ENCODE peak calls at places on chromosomes 5 and 9, in five cellular contexts. Z is neural crest cell; Q is right atrium auricular region; P is activated CD8-positive, alpha-beta T cell treated with anti-CD3 and anti-CD28 coated beads for 36 hours; C is esophagus squamous epithelium. H is an unnamed sample.

GRCh38 chr9:26744362-26744965 is 148.1 kb downstream of the CAAP1 start:
- DNase-seq in Z (no peak), Q (no peak), P (no peak), C (no peak), H (no peak)

GRCh38 chr5:2111569-2112105 is 228.9 kb upstream of the IRX4 start:
- DNase-seq in Z (no peak), Q (peak; percentile 50), P (no peak), C (no peak), H (no peak)

GRCh38 chr9:123365287-123365880 is 9.4 kb downstream of the CRB2 start:
- DNase-seq in Z (no peak), Q (no peak), P (no peak), C (no peak), H (no peak)

GRCh38 chr5:121366515-121366914 is 485.2 kb upstream of the FTMT start:
- DNase-seq in Z (no peak), Q (no peak), P (no peak), C (no peak), H (no peak)

GRCh38 chr5:113075019-113075418 is 98.4 kb downstream of the DCP2 start:
- DNase-seq in Z (no peak), Q (no peak), P (no peak), C (no peak), H (no peak)

GRCh38 chr5:97078958-97079357 is 63.5 kb downstream of the LIX1 start:
- DNase-seq in Z (no peak), Q (no peak), P (no peak), C (no peak), H (no peak)

GRCh38 chr9:112443200-112443599 is 43.4 kb upstream of the KIAA1958 start:
- DNase-seq in Z (no peak), Q (no peak), P (peak; percentile 37), C (no peak), H (no peak)

GRCh38 chr5:142032747-142033631 is 20.2 kb upstream of the GNPDA1 start:
- DNase-seq in Z (no peak), Q (no peak), P (no peak), C (no peak), H (no peak)

GRCh38 chr9:116387934-116388714 is 234.5 kb downstream of the PAPPA start:
- DNase-seq in Z (no peak), Q (no peak), P (no peak), C (no peak), H (no peak)

GRCh38 chr5:143031781-143032724 is 261.9 kb downstream of the ARHGAP26 start:
- DNase-seq in Z (no peak), Q (no peak), P (no peak), C (no peak), H (no peak)

GRCh38 chr9:98084396-98084795 is 27.9 kb downstream of the NANS start:
- DNase-seq in Z (no peak), Q (no peak), P (no peak), C (no peak), H (no peak)

GRCh38 chr9:123411636-123412035 is 55.6 kb downstream of the CRB2 start:
- DNase-seq in Z (no peak), Q (no peak), P (no peak), C (no peak), H (no peak)

GRCh38 chr5:73822989-73823339 is 197.0 kb downstream of the ARHGEF28 start:
- DNase-seq in Z (no peak), Q (no peak), P (no peak), C (no peak), H (no peak)

GRCh38 chr9:72140582-72140981 is 8.7 kb upstream of the GDA start:
- DNase-seq in Z (no peak), Q (no peak), P (no peak), C (no peak), H (no peak)

GRCh38 chr5:72042097-72042496 is 65.2 kb upstream of the MAP1B start:
- DNase-seq in Z (no peak), Q (no peak), P (no peak), C (no peak), H (no peak)

GRCh38 chr5:172293054-172293744 is 9.6 kb upstream of the UBTD2 start:
- DNase-seq in Z (peak; percentile 54), Q (peak; percentile 66), P (peak; percentile 76), C (no peak), H (peak; percentile 85)

GRCh38 chr5:33194914-33195313 is 245.9 kb upstream of the TARS1 start:
- DNase-seq in Z (no peak), Q (no peak), P (no peak), C (no peak), H (no peak)

GRCh38 chr5:71836547-71837112 is 117.6 kb downstream of the CARTPT start:
- DNase-seq in Z (no peak), Q (no peak), P (no peak), C (no peak), H (no peak)

GRCh38 chr5:155260798-155261197 is 247.2 kb downstream of the KIF4B start:
- DNase-seq in Z (no peak), Q (no peak), P (no peak), C (no peak), H (no peak)

GRCh38 chr5:72440207-72440638 is 67.0 kb downstream of the ZNF366 start:
- DNase-seq in Z (no peak), Q (no peak), P (no peak), C (no peak), H (no peak)

GRCh38 chr9:21993893-21994525 is at the start of gene CDKN2A:
- DNase-seq in Z (no peak), Q (peak; percentile 58), P (peak; percentile 59), C (no peak), H (no peak)

GRCh38 chr9:115002371-115003120 is 72.2 kb upstream of the TNFSF8 start:
- DNase-seq in Z (no peak), Q (no peak), P (no peak), C (no peak), H (no peak)

GRCh38 chr5:121273818-121274433 is 577.8 kb upstream of the FTMT start:
- DNase-seq in Z (no peak), Q (no peak), P (no peak), C (no peak), H (no peak)

DNA sequence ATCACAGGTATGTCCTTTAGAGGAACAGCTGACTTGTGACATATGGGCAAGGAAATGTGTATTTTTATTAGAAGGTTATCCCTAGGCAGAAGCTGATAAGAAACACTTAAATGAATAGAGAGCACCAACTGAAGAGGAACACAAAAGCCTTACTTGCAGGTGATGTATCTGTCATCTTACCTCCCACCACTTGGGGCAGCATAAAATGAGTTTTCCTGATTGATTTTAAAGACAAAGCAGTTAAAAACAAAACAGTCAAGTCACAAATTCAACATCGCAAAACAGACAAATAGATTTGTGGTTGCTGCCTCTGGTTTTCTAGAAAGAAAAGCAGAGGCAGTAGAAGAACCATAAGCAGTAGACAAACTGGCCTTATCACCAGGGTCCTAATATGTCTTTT is 302.4 kb upstream of the ZNF462 start:
- DNase-seq in Z (no peak), Q (no peak), P (no peak), C (no peak), H (no peak)
- TF ChIP-seq CTCF in Z (peak; percentile 53), Q (peak; percentile 18), P (no peak), C (peak; percentile 38), H (peak; percentile 25)

DNA sequence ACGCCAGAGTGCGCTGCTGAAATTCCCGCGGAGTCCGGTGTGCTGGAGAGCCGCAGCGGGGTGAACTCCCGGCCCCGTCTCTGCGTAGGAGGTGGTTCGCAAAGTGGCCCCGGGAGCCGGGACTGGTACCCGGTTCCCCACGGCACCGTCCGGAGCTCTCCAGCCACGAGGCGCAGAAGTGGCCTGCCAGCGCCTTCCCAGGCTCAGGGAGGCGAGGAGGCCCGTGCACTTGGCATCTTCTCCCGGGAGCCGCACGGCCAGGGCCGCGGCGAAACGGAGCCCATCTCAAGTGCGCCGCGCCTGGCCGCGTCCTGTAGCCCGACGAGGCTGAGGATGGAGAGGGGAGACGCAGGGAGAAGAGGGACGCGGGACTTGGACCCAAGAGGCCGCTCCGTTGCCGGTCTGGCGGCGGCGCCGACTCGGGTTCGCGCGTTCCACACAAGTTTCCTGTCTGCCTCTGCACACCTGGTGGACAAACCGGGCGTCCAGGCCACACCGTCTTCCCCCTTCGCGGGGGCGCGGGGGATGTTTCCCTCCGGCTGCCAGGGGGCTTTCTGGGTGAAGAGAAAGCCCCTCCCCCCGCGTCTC is 1.0 kb upstream of the IRX1 start:
- DNase-seq in Z (no peak), Q (no peak), P (no peak), C (no peak), H (no peak)
- TF ChIP-seq CTCF in Z (peak; percentile 42), Q (no peak), P (no peak), C (no peak), H (peak; percentile 36)

GRCh38 chr5:168364738-168365550 is 73.5 kb downstream of the WWC1 start:
- DNase-seq in Z (no peak), Q (no peak), P (no peak), C (no peak), H (no peak)

GRCh38 chr5:168364151-168364661 is 72.8 kb downstream of the WWC1 start:
- DNase-seq in Z (no peak), Q (no peak), P (no peak), C (no peak), H (no peak)

GRCh38 chr5:168368854-168369253 is 77.4 kb downstream of the WWC1 start:
- DNase-seq in Z (no peak), Q (no peak), P (no peak), C (no peak), H (no peak)

GRCh38 chr5:168366124-168366523 is 74.7 kb downstream of the WWC1 start:
- DNase-seq in Z (no peak), Q (no peak), P (no peak), C (no peak), H (no peak)

DNA sequence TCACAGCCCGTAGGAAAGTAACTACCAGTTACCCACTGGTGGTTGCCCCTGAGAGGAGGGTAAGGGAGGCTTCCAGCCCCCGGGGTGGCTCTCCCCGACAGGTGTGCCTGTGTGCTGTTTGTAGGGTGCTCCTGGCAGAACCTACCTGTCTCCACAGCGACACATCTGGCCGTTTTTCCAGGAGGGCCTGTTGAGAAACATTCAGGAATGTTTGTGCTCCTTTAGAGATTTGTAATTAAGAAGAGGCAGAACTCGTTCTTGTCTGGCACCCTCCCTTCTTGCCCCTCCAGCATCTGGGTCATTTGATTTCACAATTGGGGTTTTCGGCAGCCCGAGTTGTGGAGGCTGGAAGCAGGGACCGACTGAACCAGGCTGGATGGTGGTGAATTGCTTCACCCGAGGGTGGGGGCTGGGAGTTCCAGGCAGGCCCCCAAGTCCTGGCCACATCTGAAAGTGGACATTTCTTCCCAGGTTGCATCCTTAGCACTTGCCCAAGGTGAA is 74.2 kb downstream of the WWC1 start:
- DNase-seq in Z (no peak), Q (no peak), P (no peak), C (no peak), H (no peak)
- TF ChIP-seq CTCF in Z (no peak), Q (no peak), P (no peak), C (peak; percentile 62), H (no peak)

DNA sequence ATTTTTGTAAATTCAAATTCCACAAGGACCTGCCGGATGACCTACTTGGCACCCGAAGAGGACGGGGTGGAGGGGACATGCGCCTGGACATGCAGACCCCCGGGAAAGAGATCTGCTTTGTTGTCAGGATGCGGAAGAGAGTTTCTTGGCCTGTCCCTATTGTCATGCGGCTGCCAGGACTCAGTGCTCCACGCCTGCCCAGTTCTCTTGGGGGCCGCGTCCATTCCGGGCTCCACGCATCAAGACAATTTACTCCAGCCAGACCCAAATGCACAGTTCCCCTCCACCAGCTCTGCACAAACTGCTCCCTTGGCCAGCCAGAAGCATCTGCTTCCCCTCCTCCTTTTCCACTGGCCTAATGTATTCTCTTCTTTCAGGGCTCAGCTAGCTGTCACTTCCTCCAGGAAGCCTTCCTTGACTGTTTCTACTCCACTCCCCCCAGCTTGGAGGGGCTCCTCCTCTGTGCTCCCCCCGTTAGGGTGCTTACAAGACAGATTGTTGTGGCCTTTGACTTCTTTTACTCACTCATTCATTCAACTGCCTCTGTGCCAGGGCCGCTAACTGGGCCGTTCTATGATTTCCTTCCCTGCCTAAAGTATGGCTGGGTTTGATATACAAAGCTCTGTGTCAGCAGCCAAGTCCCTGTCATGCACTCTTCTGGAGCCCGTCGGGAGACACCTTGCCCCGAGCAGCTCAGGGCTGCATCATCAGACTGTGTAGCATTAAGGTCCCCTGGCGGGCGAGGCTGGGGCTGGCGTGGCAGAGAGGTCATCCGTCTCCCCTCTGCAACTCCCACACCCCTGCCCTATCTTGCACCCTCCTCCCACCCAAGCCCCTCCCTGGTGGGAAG is 6.6 kb downstream of the FIBCD1 start:
- DNase-seq in Z (no peak), Q (no peak), P (no peak), C (no peak), H (no peak)
- TF ChIP-seq CTCF in Z (peak; percentile 20), Q (peak; percentile 55), P (no peak), C (no peak), H (no peak)